ENCODE peak calls at places on chromosome 2, in eight cellular contexts. P is right lobe of liver, Q is A673, M is fibroblast of the aortic adventitia, R is foreskin fibroblast, Y is PC-9, C is cardiac muscle cell, U is left lung. S is an unnamed sample.

GRCh38 chr2:170298115-170298514 is 120.2 kb downstream of the MYO3B start:
- DNase-seq in P (no peak), Q (no peak), M (no peak), R (no peak), Y (no peak), C (peak; percentile 2), U (no peak), S (no peak)

GRCh38 chr2:216109962-216110614 is 940 bp downstream of the XRCC5 start:
- DNase-seq in P (no peak), Q (peak; percentile 56), M (peak; percentile 76), R (peak; percentile 71), Y (no peak), C (peak; percentile 58), U (no peak), S (peak; percentile 50)

GRCh38 chr2:75503048-75503607 is 57.6 kb downstream of the EVA1A start:
- DNase-seq in P (no peak), Q (no peak), M (peak; percentile 58), R (peak; percentile 82), Y (peak; percentile 45), C (peak; percentile 54), U (no peak), S (peak; percentile 78)

GRCh38 chr2:156452971-156453370 is 16.8 kb downstream of the GPD2 start:
- DNase-seq in P (no peak), Q (no peak), M (peak; percentile 58), R (peak; percentile 82), Y (no peak), C (peak; percentile 31), U (no peak), S (no peak)

GRCh38 chr2:21642647-21643046 is 518.9 kb downstream of the TDRD15 start:
- DNase-seq in P (no peak), Q (no peak), M (no peak), R (no peak), Y (no peak), C (no peak), U (no peak), S (no peak)

GRCh38 chr2:180747728-180748127 is 232.7 kb upstream of the UBE2E3 start:
- DNase-seq in P (no peak), Q (no peak), M (no peak), R (no peak), Y (peak; percentile 67), C (no peak), U (no peak), S (peak; percentile 85)

GRCh38 chr2:207311316-207312005 is 145.7 kb upstream of the KLF7 start:
- DNase-seq in P (peak; percentile 32), Q (peak; percentile 19), M (peak; percentile 94), R (peak; percentile 99), Y (no peak), C (peak; percentile 97), U (peak; percentile 65), S (peak; percentile 91)

GRCh38 chr2:143575340-143575739 is 446.1 kb downstream of the ARHGAP15 start:
- DNase-seq in P (no peak), Q (peak; percentile 52), M (peak; percentile 11), R (peak; percentile 15), Y (no peak), C (peak; percentile 31), U (no peak), S (peak; percentile 35)

GRCh38 chr2:45993476-45993991 is 303.7 kb upstream of the EPAS1 start:
- DNase-seq in P (peak; percentile 65), Q (peak; percentile 73), M (peak; percentile 94), R (peak; percentile 86), Y (peak; percentile 59), C (peak; percentile 91), U (peak; percentile 51), S (peak; percentile 85)

GRCh38 chr2:228447266-228447915 is 265.9 kb upstream of the SPHKAP start:
- DNase-seq in P (no peak), Q (no peak), M (no peak), R (peak; percentile 11), Y (no peak), C (no peak), U (no peak), S (no peak)

GRCh38 chr2:105114551-105114950 is 76.7 kb downstream of the MRPS9 start:
- DNase-seq in P (no peak), Q (peak; percentile 71), M (peak; percentile 79), R (peak; percentile 74), Y (no peak), C (peak; percentile 78), U (no peak), S (peak; percentile 66)

GRCh38 chr2:225041210-225041870 is 928 bp downstream of the DOCK10 start:
- DNase-seq in P (peak; percentile 33), Q (peak; percentile 24), M (peak; percentile 72), R (peak; percentile 72), Y (peak; percentile 38), C (peak; percentile 64), U (peak; percentile 54), S (peak; percentile 32)

GRCh38 chr2:20231632-20232031 is 6.7 kb upstream of the SDC1 start:
- DNase-seq in P (peak; percentile 60), Q (no peak), M (peak; percentile 47), R (peak; percentile 69), Y (peak; percentile 96), C (no peak), U (peak; percentile 79), S (peak; percentile 99)

GRCh38 chr2:63538409-63538808 is 49.9 kb downstream of the WDPCP start:
- DNase-seq in P (no peak), Q (no peak), M (no peak), R (no peak), Y (no peak), C (no peak), U (no peak), S (no peak)

GRCh38 chr2:63545023-63545422 is 43.3 kb downstream of the WDPCP start:
- DNase-seq in P (no peak), Q (no peak), M (no peak), R (no peak), Y (no peak), C (no peak), U (no peak), S (no peak)

GRCh38 chr2:63539416-63540162 is 48.7 kb downstream of the WDPCP start:
- DNase-seq in P (no peak), Q (no peak), M (no peak), R (no peak), Y (no peak), C (no peak), U (no peak), S (peak; percentile 18)

DNA sequence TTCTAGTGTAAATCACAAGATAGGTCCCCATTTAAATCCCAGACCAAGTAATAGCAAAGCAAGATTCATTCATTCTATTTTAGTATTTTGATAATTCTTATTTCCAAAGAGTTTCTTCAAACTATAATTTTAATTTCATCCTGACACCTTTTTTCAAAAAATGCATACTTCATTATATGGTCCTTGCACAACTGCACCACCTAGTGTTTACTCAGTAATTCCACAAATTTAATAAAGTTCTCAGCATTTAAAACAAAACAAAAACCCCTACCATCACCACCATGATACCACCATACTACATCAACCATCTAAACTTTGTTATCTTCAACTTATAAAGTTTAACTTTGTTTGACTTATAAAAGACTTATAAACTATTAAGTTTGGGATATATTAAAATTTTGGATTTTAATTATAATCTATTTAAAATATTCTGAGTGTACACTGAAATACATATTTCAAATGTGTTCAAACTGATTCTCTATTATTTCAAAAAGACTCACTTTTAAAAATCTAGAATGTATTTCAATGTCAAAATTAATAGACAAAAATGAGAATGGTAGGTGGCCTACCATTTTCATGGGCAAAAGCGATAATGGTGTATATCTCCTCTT is 44.2 kb downstream of the WDPCP start:
- DNase-seq in P (no peak), Q (peak; percentile 35), M (peak; percentile 33), R (peak; percentile 15), Y (no peak), C (peak; percentile 45), U (no peak), S (peak; percentile 22)
- TF ChIP-seq CTCF in P (peak; percentile 50), Q (peak; percentile 72), M (peak; percentile 56), R (peak; percentile 43), Y (peak; percentile 78), C (peak; percentile 57), U (no peak), S (peak; percentile 43)

DNA sequence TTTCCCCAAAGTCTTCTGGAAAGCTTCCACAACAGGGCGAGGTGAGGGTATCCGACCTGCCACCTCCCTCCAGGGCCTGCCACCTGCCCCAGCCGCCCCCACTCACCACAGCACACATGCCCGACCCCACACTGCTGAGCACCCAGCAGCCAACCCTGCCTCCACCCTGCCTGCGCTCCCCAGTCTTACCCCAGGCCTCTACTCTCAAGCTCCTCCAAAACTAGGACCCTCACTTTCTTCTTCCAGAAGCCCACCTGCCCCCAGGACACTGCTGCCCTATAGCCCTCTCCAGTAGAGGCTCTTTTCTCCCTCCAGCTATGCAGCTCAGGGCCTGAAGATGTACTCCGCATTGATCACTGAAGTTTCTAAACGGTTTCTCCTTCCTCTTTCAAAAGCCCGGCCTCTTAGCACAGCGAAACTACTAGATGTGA is 128.9 kb upstream of the SLC1A4 start:
- DNase-seq in P (no peak), Q (no peak), M (no peak), R (no peak), Y (no peak), C (no peak), U (no peak), S (no peak)
- H3K4me3 ChIP-seq in P (peak overlapping the region; percentile 58), Q (no peak overlapping the region), M (no peak overlapping the region), R (no peak overlapping the region), Y (peak overlapping the region; percentile 49), C (no peak overlapping the region), U (peak overlapping the region; percentile 42), S (no peak overlapping the region)

GRCh38 chr2:18918280-18918679 is 328.9 kb upstream of the NT5C1B start:
- DNase-seq in P (no peak), Q (no peak), M (no peak), R (no peak), Y (no peak), C (no peak), U (no peak), S (no peak)
- TF ChIP-seq CTCF in P (no peak), Q (no peak), M (no peak), R (no peak), Y (no peak), C (no peak), U (no peak), S (no peak)

DNA sequence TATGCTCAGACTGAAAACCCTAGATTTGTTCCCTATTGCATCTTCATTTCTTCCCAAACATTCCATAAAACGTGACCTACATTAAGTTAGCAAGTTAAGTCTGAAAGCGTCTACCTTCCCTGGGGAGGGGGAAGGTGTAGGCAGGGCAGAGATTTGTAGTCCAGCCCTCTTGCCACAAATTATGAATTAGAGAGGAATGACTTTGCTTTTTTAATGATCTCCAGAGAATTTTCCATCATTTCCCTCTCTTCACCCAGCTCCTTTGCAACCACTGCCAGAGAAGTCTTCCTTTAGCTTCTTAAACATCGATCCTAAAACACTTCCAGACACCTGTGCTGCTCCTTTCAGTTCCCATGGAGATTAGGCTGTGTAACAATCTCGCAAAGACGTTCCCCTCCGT is 1.2 kb downstream of the C2orf76 start:
- DNase-seq in P (no peak), Q (no peak), M (no peak), R (no peak), Y (no peak), C (no peak), U (no peak), S (no peak)
- H3K4me3 ChIP-seq in P (peak overlapping the region; percentile 90), Q (peak overlapping the region; percentile 66), M (peak overlapping the region; percentile 92), R (peak overlapping the region; percentile 79), Y (peak overlapping the region; percentile 94), C (peak overlapping the region; percentile 69), U (peak overlapping the region; percentile 92), S (peak overlapping the region; percentile 93)

DNA sequence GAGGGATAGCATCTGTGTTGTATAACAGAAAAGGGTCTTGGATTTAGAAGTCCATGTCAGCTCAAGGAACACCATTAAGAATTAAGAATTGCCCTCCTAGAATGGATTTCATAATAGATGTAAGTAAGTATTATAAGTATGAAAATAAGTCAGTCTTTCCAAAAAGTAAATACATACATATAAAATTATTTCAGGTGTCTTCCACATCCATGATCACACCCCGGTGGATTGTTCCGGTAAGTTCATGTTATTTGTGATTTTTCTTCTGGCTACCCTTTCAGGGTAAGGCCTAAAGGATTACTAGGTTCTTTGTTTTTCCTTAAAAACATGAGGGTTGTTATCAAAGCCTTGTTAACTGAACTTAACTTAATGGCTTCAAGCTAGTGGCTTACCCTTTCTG is 55.9 kb downstream of the TMEM185B start:
- DNase-seq in P (no peak), Q (no peak), M (no peak), R (no peak), Y (no peak), C (no peak), U (no peak), S (no peak)
- TF ChIP-seq CTCF in P (no peak), Q (no peak), M (no peak), R (no peak), Y (peak; percentile 43), C (no peak), U (no peak), S (no peak)

S was measured in epithelial cell of esophagus.